ENCODE peak calls at places on chromosomes 1 and 21, in four cellular contexts. T is lower lobe of right lung, L is endothelial cell, O is adrenal gland. Q is an unnamed sample.

GRCh38 chr1:25068316-25068715 is 138.2 kb upstream of the RUNX3 start:
- DNase-seq in O (no peak), L (no peak), T (peak; percentile 8), Q (peak; percentile 57)

GRCh38 chr1:39255212-39255611 is 50.7 kb downstream of the MACF1 start:
- DNase-seq in T (no peak), L (no peak), O (no peak), Q (no peak)

GRCh38 chr1:22591576-22591975 is 28.3 kb downstream of the EPHA8 start:
- DNase-seq in L (no peak), O (no peak), T (no peak), Q (no peak)

GRCh38 chr1:114336360-114336759 is 174.6 kb downstream of the TRIM33 start:
- DNase-seq in T (no peak), O (no peak), L (no peak), Q (no peak)

GRCh38 chr1:181936768-181937581 is 124.5 kb downstream of the ZNF648 start:
- DNase-seq in L (peak; percentile 78), T (peak; percentile 56), O (peak; percentile 40), Q (no peak)

GRCh38 chr1:217193151-217193550 is 437.7 kb downstream of the GPATCH2 start:
- DNase-seq in O (no peak), T (no peak), L (no peak), Q (no peak)

GRCh38 chr1:96238426-96238825 is 483.2 kb upstream of the PTBP2 start:
- DNase-seq in O (no peak), T (no peak), L (no peak), Q (no peak)

GRCh38 chr1:109134423-109134822 is 20.5 kb downstream of the ELAPOR1 start:
- DNase-seq in L (no peak), T (no peak), O (no peak), Q (no peak)

GRCh38 chr21:24395320-24395933 is 1211.9 kb downstream of the MRPL39 start:
- DNase-seq in L (no peak), T (no peak), O (no peak), Q (no peak)

GRCh38 chr1:154493276-154493675 is 8.7 kb upstream of the TDRD10 start:
- DNase-seq in O (peak; percentile 42), L (peak; percentile 62), T (peak; percentile 57), Q (no peak)

DNA sequence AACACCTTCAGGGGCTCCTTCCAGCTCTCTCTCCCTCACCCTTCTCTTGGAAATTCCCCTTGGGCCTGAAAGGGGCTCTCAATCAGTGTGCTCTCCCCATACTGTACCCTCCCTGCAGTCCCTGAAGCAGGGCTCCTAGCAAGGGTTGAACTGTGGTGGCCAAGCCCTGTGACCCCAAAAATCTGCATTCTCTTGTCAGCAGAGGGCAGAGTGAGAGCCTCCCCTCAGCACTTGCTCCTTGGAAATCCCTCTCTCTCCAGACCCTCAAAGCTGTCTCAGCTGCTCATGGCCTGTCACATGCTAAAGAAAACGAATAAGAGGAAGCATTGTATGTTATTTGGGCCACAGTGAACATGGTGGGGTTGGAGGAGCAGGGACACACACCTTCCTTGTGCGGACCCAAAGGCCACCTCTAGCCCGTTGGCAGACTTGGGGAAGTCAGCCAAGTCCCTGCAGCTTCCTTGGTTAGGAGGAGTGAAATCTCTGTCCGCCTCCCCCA is 47.2 kb upstream of the SYNC start:
- DNase-seq in O (no peak), T (no peak), L (no peak), Q (no peak)
- TF ChIP-seq CTCF in O (no peak), T (no peak), L (no peak), Q (no peak)

GRCh38 chr1:176717052-176717754 is 254.2 kb downstream of the PAPPA2 start:
- DNase-seq in T (no peak), O (no peak), L (no peak), Q (no peak)
- TF ChIP-seq CTCF in T (no peak), O (no peak), L (no peak), Q (no peak)

DNA sequence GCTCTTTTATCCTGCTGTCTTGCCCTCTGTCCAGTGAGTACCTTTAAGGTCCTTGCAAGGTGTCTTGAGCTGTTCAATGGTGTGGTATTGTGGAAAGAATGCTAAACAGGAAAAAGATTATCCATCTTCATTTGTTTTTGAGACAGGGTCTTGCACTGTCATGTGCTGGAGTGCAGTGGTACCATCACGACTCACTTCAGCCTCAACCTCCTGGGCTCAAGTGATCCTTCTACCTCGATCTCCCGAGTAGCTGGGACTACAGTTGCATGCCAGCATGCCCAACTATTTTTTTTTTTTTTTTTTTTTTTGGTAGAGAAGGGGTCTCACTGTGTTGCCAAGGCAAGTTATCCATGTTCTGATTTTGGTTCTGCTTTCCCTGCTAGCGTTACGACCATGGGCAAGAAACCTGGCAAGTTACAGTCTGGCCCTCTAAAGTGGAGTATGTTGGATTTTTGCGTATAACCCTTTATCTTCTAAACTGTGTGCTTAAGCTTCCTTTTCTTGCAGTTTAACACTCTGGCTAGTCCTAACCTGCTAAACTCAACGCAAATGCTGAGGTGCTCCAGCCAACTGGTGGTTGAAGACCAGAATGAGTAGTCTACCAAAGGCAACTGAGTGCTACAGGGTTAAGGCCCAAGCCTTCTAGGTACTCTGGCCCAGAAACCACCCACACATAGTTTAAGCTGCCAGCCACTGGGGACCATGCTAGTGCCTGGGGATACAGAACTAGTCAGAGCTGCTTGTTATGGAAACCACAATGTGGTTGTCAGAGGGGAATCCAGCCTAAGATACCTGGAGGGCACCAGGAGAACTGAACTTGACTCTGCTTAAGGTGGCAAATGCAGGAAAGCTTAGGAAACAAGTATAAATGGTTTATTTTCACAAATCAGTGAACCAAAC is 7.9 kb downstream of the RPL11 start:
- DNase-seq in L (no peak), O (no peak), T (no peak), Q (no peak)
- TF ChIP-seq CTCF in L (no peak), O (no peak), T (no peak), Q (no peak)

DNA sequence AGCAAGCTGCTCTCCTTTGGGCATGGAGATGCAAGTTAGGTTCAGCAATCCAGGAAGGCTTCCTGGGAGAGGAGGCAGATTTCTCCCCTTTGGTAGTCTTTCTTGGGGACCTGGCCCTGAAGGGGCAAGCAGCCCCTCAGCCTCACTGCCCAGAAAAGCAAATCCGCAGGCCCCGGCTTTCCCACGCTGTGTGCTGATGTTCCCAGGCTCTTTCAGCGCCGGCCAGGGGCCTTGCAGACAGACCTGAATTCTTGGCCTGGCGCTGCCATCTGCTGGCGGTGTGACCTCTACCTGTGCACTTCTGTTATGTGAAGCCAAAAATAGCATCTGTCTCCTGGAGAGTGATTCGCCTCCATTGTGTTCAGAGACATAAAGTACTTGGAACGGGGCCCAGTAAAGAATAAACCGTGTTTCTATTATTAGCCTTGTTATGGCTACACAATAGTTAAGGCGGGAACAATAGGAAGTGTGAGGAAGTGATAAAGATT is 64.8 kb downstream of the ALPL start:
- DNase-seq in T (peak; percentile 79), L (peak; percentile 71), O (peak; percentile 88), Q (peak; percentile 85)
- TF ChIP-seq CTCF in T (peak; percentile 54), L (peak; percentile 16), O (peak; percentile 70), Q (peak; percentile 87)

DNA sequence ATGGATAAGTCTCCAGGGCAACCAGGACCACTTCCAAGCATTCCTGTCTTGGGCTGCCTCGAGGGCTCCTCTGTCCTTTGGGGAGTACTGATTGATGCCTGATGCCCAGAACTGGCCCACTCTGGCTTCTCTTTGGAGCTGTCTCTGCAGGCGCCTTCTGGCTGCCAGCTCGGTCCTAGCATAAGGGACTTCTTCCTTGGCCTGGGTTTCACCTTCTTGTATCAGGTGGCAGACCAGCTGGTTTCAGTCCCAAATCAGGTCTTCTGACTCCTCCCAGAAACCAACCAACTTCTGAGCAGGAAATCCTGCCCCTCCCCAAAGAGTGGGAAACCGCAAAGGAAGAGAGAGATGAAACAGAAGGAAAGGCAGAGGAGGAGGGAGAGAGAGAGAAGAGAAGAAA is 10.6 kb downstream of the G0S2 start:
- DNase-seq in L (no peak), T (no peak), O (no peak), Q (no peak)
- TF ChIP-seq CTCF in L (no peak), T (no peak), O (no peak), Q (no peak)